ENCODE peak calls at places on chromosomes 16 and 17, in eight cellular contexts. One of them, this sample, is unnamed.
A peak's percentile ranks its signal among the peaks of the same experiment; 100 is the strongest.

GRCh38 chr17:74618446-74618845 is 5.1 kb downstream of the CD300E start:
- DNase-seq in SK-N-SH: no peak
- DNase-seq in PC-3: no peak
- DNase-seq in PC-9: no peak
- DNase-seq in hepatocyte: no peak
- DNase-seq in OCI-LY7: no peak
- DNase-seq in GM23338: no peak
- DNase-seq in GM23248: no peak
- DNase-seq in this sample: no peak

GRCh38 chr16:1079341-1079740 is 6.8 kb downstream of the SSTR5 start:
- DNase-seq in OCI-LY7: no peak
- DNase-seq in PC-9: no peak
- DNase-seq in hepatocyte: no peak
- DNase-seq in PC-3: no peak
- DNase-seq in GM23248: no peak
- DNase-seq in GM23338: no peak
- DNase-seq in SK-N-SH: no peak
- DNase-seq in this sample: no peak

GRCh38 chr17:81189670-81190530 is 23.9 kb upstream of the AATK start:
- DNase-seq in PC-9: no peak
- DNase-seq in hepatocyte: no peak
- DNase-seq in PC-3: no peak
- DNase-seq in OCI-LY7: no peak
- DNase-seq in GM23338: peak; percentile 49
- DNase-seq in SK-N-SH: peak; percentile 74
- DNase-seq in GM23248: peak; percentile 6
- DNase-seq in this sample: no peak

GRCh38 chr17:62611308-62611707 is 16.2 kb upstream of the MRC2 start:
- DNase-seq in SK-N-SH: no peak
- DNase-seq in GM23338: no peak
- DNase-seq in hepatocyte: no peak
- DNase-seq in PC-9: no peak
- DNase-seq in OCI-LY7: no peak
- DNase-seq in GM23248: no peak
- DNase-seq in PC-3: no peak
- DNase-seq in this sample: no peak

GRCh38 chr16:1650131-1650530 is 27.9 kb upstream of the JPT2 start:
- DNase-seq in PC-9: no peak
- DNase-seq in GM23338: no peak
- DNase-seq in hepatocyte: no peak
- DNase-seq in PC-3: no peak
- DNase-seq in SK-N-SH: no peak
- DNase-seq in OCI-LY7: no peak
- DNase-seq in GM23248: peak; percentile 80
- DNase-seq in this sample: no peak

GRCh38 chr17:79183221-79184158 is 108.9 kb downstream of the ENGASE start:
- DNase-seq in SK-N-SH: peak; percentile 91
- DNase-seq in OCI-LY7: no peak
- DNase-seq in GM23338: peak; percentile 92
- DNase-seq in PC-9: no peak
- DNase-seq in PC-3: no peak
- DNase-seq in GM23248: peak; percentile 34
- DNase-seq in hepatocyte: peak; percentile 41
- DNase-seq in this sample: no peak

GRCh38 chr16:69127966-69128510 is 4.3 kb downstream of the CHTF8 start:
- DNase-seq in PC-9: no peak
- DNase-seq in hepatocyte: no peak
- DNase-seq in GM23338: no peak
- DNase-seq in OCI-LY7: no peak
- DNase-seq in GM23248: no peak
- DNase-seq in PC-3: no peak
- DNase-seq in SK-N-SH: no peak
- DNase-seq in this sample: no peak

GRCh38 chr17:927611-928461 is 51.7 kb downstream of the NXN start:
- DNase-seq in PC-3: peak; percentile 88
- DNase-seq in hepatocyte: peak; percentile 82
- DNase-seq in GM23248: peak; percentile 94
- DNase-seq in SK-N-SH: no peak
- DNase-seq in GM23338: no peak
- DNase-seq in PC-9: peak; percentile 97
- DNase-seq in OCI-LY7: no peak
- DNase-seq in this sample: no peak

GRCh38 chr17:39755550-39756375 is 18.0 kb downstream of the GRB7 start:
- DNase-seq in GM23338: no peak
- DNase-seq in OCI-LY7: peak; percentile 96
- DNase-seq in hepatocyte: no peak
- DNase-seq in PC-9: no peak
- DNase-seq in SK-N-SH: no peak
- DNase-seq in GM23248: peak; percentile 25
- DNase-seq in PC-3: no peak
- DNase-seq in this sample: peak; percentile 97

GRCh38 chr16:83470406-83470805 is 337.4 kb upstream of the HSBP1 start:
- DNase-seq in hepatocyte: no peak
- DNase-seq in SK-N-SH: no peak
- DNase-seq in GM23248: peak; percentile 64
- DNase-seq in PC-3: no peak
- DNase-seq in OCI-LY7: no peak
- DNase-seq in PC-9: no peak
- DNase-seq in GM23338: no peak
- DNase-seq in this sample: no peak

GRCh38 chr17:11644265-11645212 is 46.3 kb downstream of the DNAH9 start:
- DNase-seq in SK-N-SH: peak; percentile 70
- DNase-seq in PC-3: peak; percentile 71
- DNase-seq in PC-9: no peak
- DNase-seq in GM23338: peak; percentile 71
- DNase-seq in hepatocyte: peak; percentile 94
- DNase-seq in OCI-LY7: peak; percentile 68
- DNase-seq in GM23248: peak; percentile 85
- DNase-seq in this sample: peak; percentile 66

GRCh38 chr16:85204242-85205010 is 92.2 kb upstream of the CIBAR2 start:
- DNase-seq in PC-3: no peak
- DNase-seq in GM23248: peak; percentile 96
- DNase-seq in SK-N-SH: no peak
- DNase-seq in PC-9: no peak
- DNase-seq in hepatocyte: no peak
- DNase-seq in OCI-LY7: no peak
- DNase-seq in GM23338: no peak
- DNase-seq in this sample: no peak

GRCh38 chr16:16013812-16014211 is 64.4 kb downstream of the ABCC1 start:
- DNase-seq in hepatocyte: no peak
- DNase-seq in PC-3: no peak
- DNase-seq in GM23338: no peak
- DNase-seq in OCI-LY7: no peak
- DNase-seq in GM23248: no peak
- DNase-seq in SK-N-SH: no peak
- DNase-seq in PC-9: no peak
- DNase-seq in this sample: no peak

GRCh38 chr16:83952587-83952939 is 477 bp upstream of the OSGIN1 start:
- DNase-seq in OCI-LY7: no peak
- DNase-seq in PC-9: peak; percentile 66
- DNase-seq in PC-3: peak; percentile 74
- DNase-seq in hepatocyte: no peak
- DNase-seq in GM23338: no peak
- DNase-seq in GM23248: no peak
- DNase-seq in SK-N-SH: no peak
- DNase-seq in this sample: no peak

GRCh38 chr16:57268804-57269800 is 15.4 kb downstream of the PLLP start:
- DNase-seq in PC-3: no peak
- DNase-seq in SK-N-SH: peak; percentile 73
- DNase-seq in GM23338: no peak
- DNase-seq in hepatocyte: peak; percentile 90
- DNase-seq in GM23248: no peak
- DNase-seq in PC-9: no peak
- DNase-seq in OCI-LY7: no peak
- DNase-seq in this sample: no peak

GRCh38 chr16:31474778-31475738 is 3.1 kb downstream of the TGFB1I1 start:
- DNase-seq in GM23248: no peak
- DNase-seq in SK-N-SH: no peak
- DNase-seq in hepatocyte: no peak
- DNase-seq in GM23338: no peak
- DNase-seq in OCI-LY7: no peak
- DNase-seq in PC-3: no peak
- DNase-seq in PC-9: no peak
- DNase-seq in this sample: no peak

GRCh38 chr17:22512506-22512905 is 820.2 kb downstream of the KCNJ18 start:
- DNase-seq in SK-N-SH: no peak
- DNase-seq in OCI-LY7: no peak
- DNase-seq in hepatocyte: no peak
- DNase-seq in GM23338: no peak
- DNase-seq in GM23248: no peak
- DNase-seq in PC-3: no peak
- DNase-seq in PC-9: no peak
- DNase-seq in this sample: no peak

GRCh38 chr17:13640559-13640958 is 38.8 kb upstream of the HS3ST3A1 start:
- DNase-seq in GM23248: no peak
- DNase-seq in SK-N-SH: no peak
- DNase-seq in GM23338: no peak
- DNase-seq in PC-9: no peak
- DNase-seq in OCI-LY7: no peak
- DNase-seq in PC-3: no peak
- DNase-seq in hepatocyte: no peak
- DNase-seq in this sample: no peak

GRCh38 chr16:81645303-81645702 is 133.8 kb upstream of the PLCG2 start:
- DNase-seq in GM23248: peak; percentile 89
- DNase-seq in OCI-LY7: no peak
- DNase-seq in hepatocyte: peak; percentile 79
- DNase-seq in PC-3: peak; percentile 78
- DNase-seq in PC-9: no peak
- DNase-seq in GM23338: no peak
- DNase-seq in SK-N-SH: peak; percentile 79
- DNase-seq in this sample: no peak
- H3K79me2 ChIP-seq in GM23248: peaks cover 58% of the 10 kb centered on the region
- H3K79me2 ChIP-seq in OCI-LY7: no peaks in the 10 kb centered on the region
- H3K79me2 ChIP-seq in hepatocyte: peaks cover 54% of the 10 kb centered on the region
- H3K79me2 ChIP-seq in PC-3: peaks cover 81% of the 10 kb centered on the region
- H3K79me2 ChIP-seq in PC-9: peaks cover 51% of the 10 kb centered on the region
- H3K79me2 ChIP-seq in GM23338: peaks cover 47% of the 10 kb centered on the region
- H3K79me2 ChIP-seq in SK-N-SH: peaks cover 6% of the 10 kb centered on the region
- H3K79me2 ChIP-seq in this sample: peaks cover 5% of the 10 kb centered on the region

GRCh38 chr16:18048858-18049257 is 287.7 kb downstream of the NPIPA8 start:
- DNase-seq in hepatocyte: peak; percentile 10
- DNase-seq in PC-3: no peak
- DNase-seq in GM23248: no peak
- DNase-seq in OCI-LY7: no peak
- DNase-seq in GM23338: no peak
- DNase-seq in SK-N-SH: no peak
- DNase-seq in PC-9: no peak
- DNase-seq in this sample: no peak

GRCh38 chr16:18049454-18050133 is 286.9 kb downstream of the NPIPA8 start:
- DNase-seq in hepatocyte: no peak
- DNase-seq in PC-3: no peak
- DNase-seq in GM23338: no peak
- DNase-seq in SK-N-SH: no peak
- DNase-seq in GM23248: no peak
- DNase-seq in PC-9: no peak
- DNase-seq in OCI-LY7: no peak
- DNase-seq in this sample: no peak

GRCh38 chr16:18050777-18051176 is 285.8 kb downstream of the NPIPA8 start:
- DNase-seq in OCI-LY7: no peak
- DNase-seq in PC-3: no peak
- DNase-seq in hepatocyte: no peak
- DNase-seq in SK-N-SH: no peak
- DNase-seq in GM23338: no peak
- DNase-seq in PC-9: no peak
- DNase-seq in GM23248: no peak
- DNase-seq in this sample: no peak

GRCh38 chr16:18047761-18048160 is 288.8 kb downstream of the NPIPA8 start:
- DNase-seq in OCI-LY7: no peak
- DNase-seq in PC-3: no peak
- DNase-seq in hepatocyte: no peak
- DNase-seq in PC-9: no peak
- DNase-seq in GM23248: no peak
- DNase-seq in GM23338: no peak
- DNase-seq in SK-N-SH: no peak
- DNase-seq in this sample: no peak

DNA sequence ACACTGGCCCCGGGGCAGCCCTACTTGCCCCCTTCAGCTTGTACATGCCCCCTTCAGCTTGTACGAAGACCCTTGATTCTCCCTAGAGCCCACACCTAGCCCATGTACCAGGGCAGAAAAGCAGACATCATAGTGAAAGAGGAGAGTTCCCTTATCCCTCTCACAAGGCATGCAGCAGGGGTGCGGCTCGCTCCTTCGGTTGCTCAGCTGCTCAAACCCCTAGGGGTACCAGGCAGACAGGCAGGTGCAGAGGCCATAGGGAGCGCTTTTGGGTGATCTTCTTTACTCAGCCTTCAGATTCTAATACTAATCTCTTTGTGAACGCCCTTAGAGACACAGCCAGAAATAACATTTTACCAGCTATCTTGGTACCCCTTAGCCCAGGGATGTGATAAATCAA is 286.3 kb downstream of the NPIPA8 start:
- DNase-seq in GM23338: no peak
- DNase-seq in OCI-LY7: no peak
- DNase-seq in GM23248: no peak
- DNase-seq in hepatocyte: no peak
- DNase-seq in PC-9: no peak
- DNase-seq in SK-N-SH: no peak
- DNase-seq in PC-3: no peak
- DNase-seq in this sample: no peak
- H3K9me2 ChIP-seq in GM23338: peaks cover 5% of the 10 kb centered on the region
- H3K9me2 ChIP-seq in OCI-LY7: no peaks in the 10 kb centered on the region
- H3K9me2 ChIP-seq in GM23248: no peaks in the 10 kb centered on the region
- H3K9me2 ChIP-seq in hepatocyte: no peaks in the 10 kb centered on the region
- H3K9me2 ChIP-seq in PC-9: no peaks in the 10 kb centered on the region
- H3K9me2 ChIP-seq in SK-N-SH: no peaks in the 10 kb centered on the region
- H3K9me2 ChIP-seq in PC-3: no peaks in the 10 kb centered on the region
- H3K9me2 ChIP-seq in this sample: no peaks in the 10 kb centered on the region

DNA sequence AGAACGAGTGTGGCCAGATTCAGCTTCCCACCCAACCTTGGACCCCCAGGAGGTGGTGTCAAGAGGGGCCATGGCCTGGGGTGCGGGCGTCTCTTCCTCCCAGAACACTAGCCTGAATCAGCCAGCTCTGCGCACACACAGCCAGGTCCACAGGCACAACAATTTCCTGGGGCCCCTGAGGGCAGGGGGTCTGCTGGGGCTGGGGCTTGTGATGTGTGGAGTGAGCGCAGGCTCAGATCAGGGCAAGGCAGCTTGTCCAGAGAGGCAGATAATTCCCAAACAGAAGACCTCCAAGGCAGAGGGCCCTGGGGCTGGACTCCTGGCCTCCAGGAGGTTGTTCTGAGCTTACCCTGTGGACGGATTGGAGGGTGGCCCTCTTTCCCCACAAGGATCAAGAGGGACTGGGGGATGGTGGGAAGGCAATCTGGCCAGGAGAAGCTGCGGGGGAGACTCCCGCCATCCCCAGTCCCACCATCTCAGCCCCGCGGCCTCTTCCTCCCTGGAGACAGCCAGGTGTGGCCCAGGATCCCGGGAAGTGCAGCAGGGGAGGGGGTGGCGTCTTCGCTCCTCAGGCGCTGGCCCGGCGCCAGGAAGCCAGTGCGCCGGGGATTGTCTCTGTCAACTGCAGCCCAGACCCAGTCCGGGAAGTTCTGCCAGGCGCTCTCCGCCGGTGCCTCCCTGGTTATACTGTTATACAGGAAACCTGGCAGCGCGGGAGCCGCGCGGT is 52.0 kb upstream of the AMZ2 start:
- DNase-seq in GM23248: no peak
- DNase-seq in SK-N-SH: peak; percentile 73
- DNase-seq in OCI-LY7: no peak
- DNase-seq in GM23338: peak; percentile 78
- DNase-seq in PC-9: no peak
- DNase-seq in hepatocyte: peak; percentile 44
- DNase-seq in PC-3: peak; percentile 27
- DNase-seq in this sample: no peak
- H2AFZ ChIP-seq in GM23248: no peak overlapping the region
- H2AFZ ChIP-seq in SK-N-SH: no peak overlapping the region
- H2AFZ ChIP-seq in OCI-LY7: no peak overlapping the region
- H2AFZ ChIP-seq in GM23338: peak overlapping the region; percentile 56
- H2AFZ ChIP-seq in PC-9: no peak overlapping the region
- H2AFZ ChIP-seq in hepatocyte: no peak overlapping the region
- H2AFZ ChIP-seq in PC-3: peak overlapping the region; percentile 44
- H2AFZ ChIP-seq in this sample: no peak overlapping the region

GRCh38 chr17:65048441-65048840 is 8.1 kb downstream of the GNA13 start:
- DNase-seq in PC-9: no peak
- DNase-seq in OCI-LY7: no peak
- DNase-seq in GM23338: no peak
- DNase-seq in GM23248: no peak
- DNase-seq in PC-3: no peak
- DNase-seq in SK-N-SH: no peak
- DNase-seq in hepatocyte: no peak
- DNase-seq in this sample: no peak
- H3K79me2 ChIP-seq in PC-9: peaks cover 86% of the 10 kb centered on the region
- H3K79me2 ChIP-seq in OCI-LY7: peaks cover 100% of the 10 kb centered on the region
- H3K79me2 ChIP-seq in GM23338: peaks cover 98% of the 10 kb centered on the region
- H3K79me2 ChIP-seq in GM23248: peaks cover 100% of the 10 kb centered on the region
- H3K79me2 ChIP-seq in PC-3: peaks cover 93% of the 10 kb centered on the region
- H3K79me2 ChIP-seq in SK-N-SH: peaks cover 100% of the 10 kb centered on the region
- H3K79me2 ChIP-seq in hepatocyte: peaks cover 99% of the 10 kb centered on the region
- H3K79me2 ChIP-seq in this sample: peaks cover 99% of the 10 kb centered on the region